ENCODE peak calls at places on chromosomes 16 and 17, in ten cellular contexts. F is activated naive CD4-positive, alpha-beta T cell treated with anti-CD3 and anti-CD28 coated beads, Interleukin-2, amount 10 ng/mL, durations not matched to agents 7 days and 5 days; J is neural crest cell; R is stimulated activated CD8-positive, alpha-beta memory T cell treated with anti-CD3 and anti-CD28 coated beads, Interleukin-2, amount 100 ng/mL, for 1 hour; A is Panc1; O is germinal center; Q is T-helper 1 cell; I is C1 segment of cervical spinal cord; E is activated gamma-delta T cell treated with Interleukin-2 at 50 U/mL for 16 hours; S is glomerular endothelial cell. H is an unnamed sample.

GRCh38 chr17:40295471-40296457 is 8.1 kb downstream of the CDC6 start:
- DNase-seq in F (no peak), J (no peak), R (no peak), A (no peak), O (no peak), Q (no peak), I (no peak), E (no peak), S (no peak), H (no peak)

GRCh38 chr17:7677388-7678067 is 9.8 kb downstream of the TP53 start:
- DNase-seq in F (no peak), J (no peak), R (no peak), A (no peak), O (no peak), Q (no peak), I (no peak), E (no peak), S (no peak), H (peak)

GRCh38 chr17:79125503-79125902 is 50.9 kb downstream of the ENGASE start:
- DNase-seq in F (no peak), J (no peak), R (no peak), A (no peak), O (no peak), Q (no peak), I (no peak), E (no peak), S (no peak), H (no peak)

GRCh38 chr17:30477758-30478115 is 529 bp downstream of the GOSR1 start:
- DNase-seq in F (no peak), J (no peak), R (no peak), A (no peak), O (no peak), Q (no peak), I (no peak), E (no peak), S (peak), H (no peak)

GRCh38 chr17:62616993-62617893 is 10.2 kb upstream of the MRC2 start:
- DNase-seq in F (no peak), J (peak), R (no peak), A (no peak), O (no peak), Q (no peak), I (no peak), E (no peak), S (no peak), H (peak)

GRCh38 chr16:49405123-49405522 is 31.5 kb downstream of the C16orf78 start:
- DNase-seq in F (no peak), J (no peak), R (no peak), A (no peak), O (no peak), Q (no peak), I (no peak), E (no peak), S (no peak), H (no peak)

GRCh38 chr16:51095890-51096626 is 55.0 kb downstream of the SALL1 start:
- DNase-seq in F (no peak), J (no peak), R (no peak), A (no peak), O (no peak), Q (no peak), I (no peak), E (no peak), S (no peak), H (no peak)

GRCh38 chr16:35146723-35147458 is 1687.5 kb downstream of the TP53TG3F start:
- DNase-seq in F (no peak), J (no peak), R (no peak), A (no peak), O (no peak), Q (no peak), I (no peak), E (no peak), S (no peak), H (no peak)

GRCh38 chr16:48574766-48575165 is 35.2 kb downstream of the N4BP1 start:
- DNase-seq in F (no peak), J (no peak), R (no peak), A (no peak), O (no peak), Q (no peak), I (no peak), E (no peak), S (no peak), H (no peak)

GRCh38 chr16:822174-822908 is 21.8 kb upstream of the GNG13 start:
- DNase-seq in F (no peak), J (no peak), R (no peak), A (no peak), O (no peak), Q (no peak), I (no peak), E (no peak), S (no peak), H (no peak)

GRCh38 chr16:2971134-2971984 is 2.2 kb downstream of the PAQR4 start:
- DNase-seq in F (no peak), J (no peak), R (no peak), A (no peak), O (no peak), Q (no peak), I (no peak), E (no peak), S (no peak), H (no peak)

GRCh38 chr17:4771519-4772234 is at the start of gene TM4SF5:
- DNase-seq in F (peak), J (no peak), R (no peak), A (no peak), O (no peak), Q (no peak), I (no peak), E (no peak), S (no peak), H (no peak)

GRCh38 chr16:70700101-70701020 is 14.5 kb upstream of the MTSS2 start:
- DNase-seq in F (no peak), J (no peak), R (no peak), A (no peak), O (no peak), Q (no peak), I (no peak), E (no peak), S (no peak), H (no peak)

GRCh38 chr17:44909681-44910144 is 5.6 kb downstream of the GFAP start:
- DNase-seq in F (no peak), J (no peak), R (no peak), A (no peak), O (no peak), Q (no peak), I (no peak), E (no peak), S (no peak), H (no peak)

GRCh38 chr16:4011225-4011939 is 104.9 kb downstream of the ADCY9 start:
- DNase-seq in F (no peak), J (no peak), R (no peak), A (no peak), O (no peak), Q (no peak), I (no peak), E (no peak), S (no peak), H (no peak)

GRCh38 chr17:75232786-75233185 is 27.3 kb downstream of the NUP85 start:
- DNase-seq in F (no peak), J (no peak), R (no peak), A (no peak), O (no peak), Q (no peak), I (no peak), E (no peak), S (no peak), H (no peak)

H was measured in NT2/D1.